ENCODE peak calls at places on chromosomes 11 and 22, in six cellular contexts. X, R, Q, K, C and P are unnamed samples.
A peak's percentile ranks its signal among the peaks of the same experiment; 100 is the strongest.

GRCh38 chr11:17343907-17344306 is 7.7 kb upstream of the NCR3LG1 start:
- DNase-seq in X (no peak), R (no peak), Q (peak; percentile 57), K (no peak), C (no peak), P (no peak)

GRCh38 chr11:65651589-65652510 is 10.9 kb downstream of the RELA start:
- DNase-seq in X (peak; percentile 34), R (no peak), Q (peak; percentile 85), K (peak; percentile 77), C (no peak), P (peak; percentile 88)

GRCh38 chr11:125701858-125702621 is 21.4 kb upstream of the ACRV1 start:
- DNase-seq in X (no peak), R (no peak), Q (no peak), K (no peak), C (no peak), P (no peak)

GRCh38 chr11:62487698-62488551 is 58.7 kb downstream of the AHNAK start:
- DNase-seq in X (no peak), R (no peak), Q (no peak), K (no peak), C (no peak), P (no peak)

GRCh38 chr11:69648679-69649575 is 8.0 kb downstream of the CCND1 start:
- DNase-seq in X (no peak), R (no peak), Q (no peak), K (peak; percentile 63), C (peak; percentile 76), P (peak; percentile 73)

GRCh38 chr11:93160808-93161207 is 37.0 kb downstream of the SLC36A4 start:
- DNase-seq in X (no peak), R (no peak), Q (no peak), K (no peak), C (no peak), P (no peak)

GRCh38 chr22:40414838-40415505 is 44.6 kb downstream of the SGSM3 start:
- DNase-seq in X (no peak), R (no peak), Q (no peak), K (no peak), C (peak; percentile 74), P (peak; percentile 85)

GRCh38 chr11:104997288-104997687 is 25.7 kb downstream of the CASP5 start:
- DNase-seq in X (peak; percentile 31), R (no peak), Q (peak; percentile 71), K (no peak), C (no peak), P (no peak)

GRCh38 chr22:37804502-37804885 is 3.2 kb upstream of the GCAT start:
- DNase-seq in X (no peak), R (no peak), Q (no peak), K (no peak), C (no peak), P (no peak)

GRCh38 chr11:70494559-70495350 is 96.4 kb downstream of the CTTN start:
- DNase-seq in X (peak; percentile 3), R (no peak), Q (no peak), K (peak; percentile 47), C (peak; percentile 52), P (peak; percentile 63)

GRCh38 chr11:6418199-6418957 is 516 bp downstream of the APBB1 start:
- DNase-seq in X (peak; percentile 32), R (peak; percentile 21), Q (no peak), K (no peak), C (no peak), P (peak; percentile 84)

GRCh38 chr22:27512283-27512761 is 289.2 kb downstream of the MN1 start:
- DNase-seq in X (no peak), R (peak; percentile 90), Q (peak; percentile 71), K (no peak), C (peak; percentile 94), P (no peak)

GRCh38 chr11:134728186-134728585 is 316.1 kb upstream of the B3GAT1 start:
- DNase-seq in X (no peak), R (no peak), Q (no peak), K (no peak), C (no peak), P (no peak)

GRCh38 chr22:45090364-45090960 is 73.3 kb upstream of the NUP50 start:
- DNase-seq in X (no peak), R (no peak), Q (peak; percentile 60), K (no peak), C (no peak), P (no peak)

GRCh38 chr11:2881974-2882362 is 3.6 kb downstream of the CDKN1C start:
- DNase-seq in X (no peak), R (no peak), Q (no peak), K (no peak), C (no peak), P (no peak)

GRCh38 chr22:36208934-36209333 is 7.3 kb upstream of the APOL4 start:
- DNase-seq in X (no peak), R (no peak), Q (no peak), K (no peak), C (no peak), P (no peak)

GRCh38 chr11:19437760-19438159 is 197.0 kb upstream of the E2F8 start:
- DNase-seq in X (no peak), R (no peak), Q (peak; percentile 95), K (no peak), C (no peak), P (no peak)

DNA sequence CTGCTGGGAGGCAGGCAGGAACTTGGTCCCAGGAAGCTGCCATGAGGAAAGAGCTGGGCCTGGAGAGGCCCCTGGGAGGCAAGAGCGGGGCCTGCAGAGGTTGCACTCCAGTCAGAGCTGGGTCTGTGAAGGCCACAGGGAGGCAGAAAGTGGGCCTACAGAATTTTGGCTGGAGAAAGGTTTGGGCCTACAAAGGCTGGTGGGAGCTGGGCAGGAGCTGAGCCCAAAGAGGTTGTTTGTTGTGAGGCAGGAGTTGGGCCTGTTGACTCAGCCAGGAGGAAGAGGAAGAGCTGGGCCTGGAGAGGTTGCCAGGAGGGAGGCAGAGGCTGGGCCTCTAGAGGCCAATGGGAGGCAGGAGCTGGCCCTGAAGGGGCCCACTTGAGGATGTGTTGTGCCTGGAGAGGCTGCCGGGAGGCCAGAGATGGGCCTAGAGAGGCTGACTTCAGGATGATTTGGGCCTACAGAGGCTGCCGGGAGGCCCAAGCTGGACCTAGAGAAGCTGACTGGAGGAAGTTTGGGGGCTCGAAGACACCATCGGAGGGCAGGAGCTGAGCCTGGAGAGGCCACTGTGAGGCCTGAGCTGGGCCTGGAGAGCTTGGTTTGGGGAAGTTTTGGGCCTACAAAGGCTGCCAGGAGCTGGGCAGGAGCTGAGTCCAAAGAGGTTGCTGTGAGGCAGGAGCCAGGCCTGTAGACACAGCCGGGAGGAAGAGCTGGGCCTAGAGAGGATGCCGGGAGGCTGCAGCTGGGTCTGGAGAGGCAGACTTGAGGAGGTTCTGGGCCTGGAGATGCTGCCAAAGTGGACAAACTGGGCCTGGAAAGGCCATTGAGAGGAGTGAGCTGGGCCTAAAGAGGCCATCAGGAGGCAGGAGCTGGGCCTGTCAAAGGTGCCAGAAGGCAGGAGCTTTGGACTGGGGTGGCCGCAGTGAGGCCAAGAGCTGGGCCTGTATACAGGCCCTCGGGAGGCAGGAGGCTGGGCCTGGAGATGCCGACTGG is 40.7 kb downstream of the OR4C45 start:
- DNase-seq in X (no peak), R (no peak), Q (no peak), K (no peak), C (no peak), P (no peak)
- H3K9me3 ChIP-seq in X (no peaks in the 10 kb centered on the region), R (peaks cover 33% of the 10 kb centered on the region), Q (no peaks in the 10 kb centered on the region), K (no peaks in the 10 kb centered on the region), C (no peaks in the 10 kb centered on the region), P (peaks cover 82% of the 10 kb centered on the region)

GRCh38 chr22:42440728-42441127 is 8.5 kb upstream of the NFAM1 start:
- DNase-seq in X (no peak), R (no peak), Q (no peak), K (no peak), C (no peak), P (no peak)

GRCh38 chr22:42446151-42446550 is 13.9 kb upstream of the NFAM1 start:
- DNase-seq in X (no peak), R (no peak), Q (no peak), K (no peak), C (no peak), P (no peak)

GRCh38 chr22:42443240-42444059 is 11.2 kb upstream of the NFAM1 start:
- DNase-seq in X (no peak), R (no peak), Q (peak; percentile 47), K (no peak), C (no peak), P (no peak)

GRCh38 chr22:42442746-42443145 is 10.5 kb upstream of the NFAM1 start:
- DNase-seq in X (no peak), R (no peak), Q (no peak), K (no peak), C (no peak), P (no peak)

DNA sequence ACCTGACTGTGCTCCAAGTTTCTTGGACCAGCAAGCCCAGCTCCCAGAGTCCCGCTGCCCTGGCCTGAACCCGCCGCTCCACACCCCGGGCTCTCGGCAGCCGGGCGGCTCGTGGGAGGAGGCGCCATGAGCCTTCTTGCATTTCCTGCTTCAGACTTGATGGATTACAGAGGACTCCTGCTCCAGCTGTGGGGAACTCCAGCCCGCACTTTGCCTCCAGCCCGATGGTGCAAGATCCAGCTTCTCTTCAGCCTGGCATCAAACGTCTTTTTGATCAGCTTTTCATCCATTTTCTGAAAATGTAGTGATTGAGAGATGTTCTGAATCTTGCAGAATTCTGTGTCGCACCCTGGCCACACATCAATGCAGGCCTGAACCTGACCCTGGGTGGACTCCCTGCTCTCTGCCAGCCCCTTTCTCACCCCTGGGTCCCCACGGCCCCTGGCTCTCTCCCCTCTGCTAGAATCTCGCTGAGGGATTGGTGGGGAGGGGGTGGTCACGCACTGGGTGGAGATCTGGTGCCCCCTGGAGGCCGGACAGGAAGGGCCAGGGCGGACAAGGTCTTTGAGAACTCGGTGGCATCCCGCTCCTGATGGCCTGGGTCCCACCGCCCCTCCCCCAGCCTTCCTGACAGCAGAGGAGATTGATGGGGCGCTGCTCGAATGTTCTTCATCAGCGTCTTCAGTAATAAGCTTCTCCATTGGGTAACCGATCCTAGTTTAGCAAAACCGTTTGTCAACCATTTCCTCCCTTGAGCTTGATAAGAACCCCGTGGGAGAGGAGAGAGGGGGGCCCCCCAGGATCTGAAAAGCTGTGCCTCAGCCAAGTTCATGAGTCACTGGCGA is 12.1 kb upstream of the NFAM1 start:
- DNase-seq in X (peak; percentile 92), R (peak; percentile 83), Q (peak; percentile 78), K (peak; percentile 89), C (peak; percentile 93), P (peak; percentile 90)
- H3K27me3 ChIP-seq in X (no peaks in the 10 kb centered on the region), R (peaks cover 9% of the 10 kb centered on the region), Q (no peaks in the 10 kb centered on the region), K (no peaks in the 10 kb centered on the region), C (no peaks in the 10 kb centered on the region), P (no peaks in the 10 kb centered on the region)

DNA sequence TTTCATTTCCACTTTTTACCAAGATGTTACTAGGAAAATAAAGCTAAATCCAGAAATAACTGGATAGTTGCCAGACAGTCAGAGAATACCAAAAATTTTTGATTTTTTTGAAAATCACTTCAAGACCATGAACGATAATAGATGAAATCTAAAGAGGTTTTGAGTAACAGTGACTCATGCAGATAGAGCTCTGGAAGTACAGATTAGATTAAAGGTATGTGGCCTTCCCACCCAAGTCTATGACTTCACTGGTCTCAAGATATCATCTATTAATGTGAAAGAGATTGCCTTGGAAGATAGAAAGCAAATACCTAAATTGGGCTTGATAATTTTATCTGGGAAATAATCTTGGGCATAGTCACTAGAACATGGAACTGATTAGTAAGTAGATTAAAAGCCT is 415.9 kb downstream of the METTL15 start:
- DNase-seq in X (no peak), R (no peak), Q (peak; percentile 22), K (no peak), C (no peak), P (no peak)
- H3K9me3 ChIP-seq in X (no peaks in the 10 kb centered on the region), R (peaks cover 30% of the 10 kb centered on the region), Q (peaks cover 9% of the 10 kb centered on the region), K (peaks cover 6% of the 10 kb centered on the region), C (peaks cover 5% of the 10 kb centered on the region), P (peaks cover 29% of the 10 kb centered on the region)

DNA sequence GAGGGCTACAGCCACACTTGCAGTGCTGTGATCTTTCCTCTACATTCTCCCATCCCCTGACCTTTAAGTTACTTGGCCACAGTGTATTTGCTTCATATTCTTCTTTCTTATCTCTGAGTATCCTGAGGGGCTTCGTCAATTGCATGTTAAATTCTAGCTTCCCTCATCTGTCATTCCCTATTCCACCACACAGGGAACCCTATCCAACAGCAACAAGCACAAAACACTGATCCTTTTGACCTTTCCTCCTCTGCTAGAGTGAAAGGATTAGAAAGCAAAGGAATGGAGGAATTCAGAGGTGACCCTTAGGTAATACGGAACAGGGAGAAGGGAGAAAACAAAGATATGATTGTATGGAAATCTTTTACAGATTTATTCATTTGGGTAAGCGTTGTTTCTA is 1061.7 kb upstream of the TENM4 start:
- DNase-seq in X (no peak), R (no peak), Q (no peak), K (no peak), C (no peak), P (no peak)
- H3K27me3 ChIP-seq in X (no peaks in the 10 kb centered on the region), R (no peaks in the 10 kb centered on the region), Q (no peaks in the 10 kb centered on the region), K (no peaks in the 10 kb centered on the region), C (no peaks in the 10 kb centered on the region), P (no peaks in the 10 kb centered on the region)